ENCODE peak calls at places on chromosomes 3 and 15, in five cellular contexts. X, M, E, F and Q are unnamed samples.

GRCh38 chr3:16308727-16309126 is 43.7 kb downstream of the OXNAD1 start:
- DNase-seq in X (no peak), M (no peak), F (no peak), E (no peak), Q (no peak)

GRCh38 chr15:45027220-45027619 is 4.2 kb downstream of the SORD start:
- DNase-seq in E (no peak), X (no peak), M (no peak), F (no peak), Q (no peak)

GRCh38 chr3:136860541-136860940 is 1.5 kb upstream of the NCK1 start:
- DNase-seq in X (no peak), E (no peak), M (peak), F (no peak), Q (no peak)

GRCh38 chr3:169575381-169575780 is 88.1 kb downstream of the MECOM start:
- DNase-seq in M (no peak), F (no peak), E (no peak), X (no peak), Q (no peak)

GRCh38 chr3:127458698-127459097 is 131.8 kb downstream of the TPRA1 start:
- DNase-seq in F (no peak), X (no peak), M (peak), E (no peak), Q (peak)

GRCh38 chr3:4758957-4759656 is 220.1 kb upstream of the BHLHE40 start:
- DNase-seq in M (no peak), X (no peak), E (no peak), F (no peak), Q (no peak)

GRCh38 chr3:124809039-124809438 is 78.1 kb downstream of the ITGB5 start:
- DNase-seq in E (no peak), F (no peak), X (no peak), M (no peak), Q (no peak)

GRCh38 chr3:188807002-188807401 is 364.8 kb upstream of the TPRG1 start:
- DNase-seq in X (no peak), E (no peak), M (no peak), F (no peak), Q (no peak)

GRCh38 chr15:47188766-47189507 is 528.4 kb upstream of the SEMA6D start:
- DNase-seq in M (peak), E (no peak), X (no peak), F (no peak), Q (no peak)

GRCh38 chr15:86854186-86854585 is 774.5 kb downstream of the AGBL1 start:
- DNase-seq in M (no peak), F (no peak), X (no peak), E (no peak), Q (no peak)

GRCh38 chr3:73520931-73521461 is 103.7 kb downstream of the PDZRN3 start:
- DNase-seq in X (no peak), E (no peak), F (no peak), M (no peak), Q (no peak)

GRCh38 chr15:98596885-98597343 is 51.4 kb upstream of the IGF1R start:
- DNase-seq in M (no peak), X (no peak), E (no peak), F (no peak), Q (no peak)

GRCh38 chr3:15858547-15859506 is 61.0 kb upstream of the ANKRD28 start:
- DNase-seq in E (peak), M (peak), X (peak), F (no peak), Q (peak)

GRCh38 chr15:77631790-77632551 is 741 bp downstream of the LINGO1 start:
- DNase-seq in M (no peak), X (no peak), E (no peak), F (no peak), Q (peak)

GRCh38 chr15:79970921-79971434 is at the start of gene BCL2A1:
- DNase-seq in X (peak), F (no peak), E (no peak), M (no peak), Q (no peak)

GRCh38 chr3:184968115-184968514 is 156.1 kb downstream of the VPS8 start:
- DNase-seq in X (no peak), M (no peak), E (no peak), F (no peak), Q (no peak)

GRCh38 chr3:119362010-119362409 is 67.8 kb downstream of the ARHGAP31 start:
- DNase-seq in M (no peak), F (no peak), X (no peak), E (no peak), Q (no peak)

GRCh38 chr3:55675478-55675877 is 188.4 kb upstream of the WNT5A start:
- DNase-seq in E (no peak), M (no peak), X (peak), F (no peak), Q (no peak)

GRCh38 chr15:80679167-80679804 is 15.8 kb upstream of the ABHD17C start:
- DNase-seq in M (no peak), X (no peak), F (no peak), E (no peak), Q (no peak)

GRCh38 chr15:67121725-67122600 is 56.6 kb downstream of the SMAD3 start:
- DNase-seq in M (no peak), F (no peak), X (no peak), E (no peak), Q (no peak)
- TF ChIP-seq SUZ12 in M (no peak), F (no peak), X (no peak), E (no peak), Q (no peak)

GRCh38 chr15:69661446-69661845 is 208.8 kb downstream of the RPLP1 start:
- DNase-seq in F (no peak), M (no peak), E (no peak), X (no peak), Q (no peak)

GRCh38 chr15:69658401-69658945 is 205.9 kb downstream of the RPLP1 start:
- DNase-seq in E (no peak), M (no peak), X (no peak), F (no peak), Q (no peak)

GRCh38 chr15:69660114-69660513 is 207.5 kb downstream of the RPLP1 start:
- DNase-seq in X (no peak), F (no peak), M (no peak), E (no peak), Q (no peak)

GRCh38 chr15:69660658-69661405 is 208.2 kb downstream of the RPLP1 start:
- DNase-seq in F (no peak), M (no peak), E (no peak), X (no peak), Q (no peak)

GRCh38 chr15:69659454-69660050 is 206.9 kb downstream of the RPLP1 start:
- DNase-seq in M (no peak), E (no peak), F (no peak), X (no peak), Q (no peak)
- TF ChIP-seq SUZ12 in M (no peak), E (no peak), F (no peak), X (no peak), Q (no peak)

DNA sequence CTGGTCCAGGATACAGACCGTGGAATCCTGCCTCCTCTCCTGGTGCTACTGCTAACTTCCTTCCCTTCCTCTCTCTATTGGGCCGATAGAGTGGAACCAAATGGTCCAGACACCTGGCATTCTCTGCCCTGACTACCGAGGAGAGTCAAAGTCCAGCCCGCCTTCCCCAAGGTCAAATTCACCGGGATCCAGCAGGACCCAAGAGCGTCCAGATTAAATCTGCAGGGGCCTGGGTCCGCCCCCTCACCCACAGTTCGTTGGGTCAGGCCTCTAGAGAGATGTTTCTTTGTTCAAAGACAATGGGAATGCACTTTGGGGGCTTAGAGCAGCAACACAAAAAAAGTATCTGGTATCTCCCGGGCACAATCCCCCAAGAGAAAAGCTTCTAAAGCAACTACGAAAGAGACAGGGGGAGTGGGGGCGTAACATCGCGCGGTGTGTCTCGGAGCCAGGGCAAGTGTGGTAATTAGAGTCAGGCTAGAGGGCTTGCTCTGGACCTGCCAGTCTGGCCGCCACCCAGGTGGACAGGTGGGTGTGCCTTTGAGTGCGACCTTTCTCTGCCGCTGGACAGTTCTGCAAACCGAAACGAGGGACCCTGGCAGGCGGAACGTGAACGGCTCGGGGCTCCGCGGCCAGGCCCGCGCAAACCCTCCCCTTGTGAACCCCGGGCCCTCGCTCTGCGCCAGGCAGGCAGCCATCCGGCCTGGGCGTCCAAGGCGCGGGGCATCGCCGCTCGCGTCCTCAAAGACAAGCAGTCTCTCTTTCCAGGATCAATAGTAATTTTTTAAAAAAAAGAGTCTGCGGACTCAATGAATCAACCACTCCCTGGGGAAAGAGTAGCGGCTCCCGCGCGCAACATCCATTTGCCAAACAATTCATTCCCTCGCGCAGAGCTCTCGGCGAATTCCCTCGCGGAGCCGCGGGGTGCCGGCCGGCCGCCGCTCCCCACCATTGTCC is 806 bp downstream of the KLHL25 start:
- DNase-seq in M (no peak), X (no peak), E (peak), F (no peak), Q (peak)
- TF ChIP-seq SUZ12 in M (no peak), X (no peak), E (no peak), F (no peak), Q (no peak)

GRCh38 chr3:71104090-71104489 is 479.4 kb downstream of the FOXP1 start:
- DNase-seq in M (no peak), X (no peak), E (no peak), F (no peak), Q (peak)

GRCh38 chr3:71101581-71101980 is 481.9 kb downstream of the FOXP1 start:
- DNase-seq in M (no peak), E (no peak), F (no peak), X (no peak), Q (no peak)

GRCh38 chr3:71101014-71101413 is 482.5 kb downstream of the FOXP1 start:
- DNase-seq in F (no peak), E (no peak), X (no peak), M (no peak), Q (no peak)

GRCh38 chr3:71103430-71103881 is 480.1 kb downstream of the FOXP1 start:
- DNase-seq in E (peak), M (no peak), F (no peak), X (no peak), Q (no peak)

GRCh38 chr3:71102111-71103039 is 481.2 kb downstream of the FOXP1 start:
- DNase-seq in F (no peak), X (no peak), E (no peak), M (no peak), Q (peak)
- TF ChIP-seq SUZ12 in F (no peak), X (no peak), E (no peak), M (no peak), Q (no peak)

DNA sequence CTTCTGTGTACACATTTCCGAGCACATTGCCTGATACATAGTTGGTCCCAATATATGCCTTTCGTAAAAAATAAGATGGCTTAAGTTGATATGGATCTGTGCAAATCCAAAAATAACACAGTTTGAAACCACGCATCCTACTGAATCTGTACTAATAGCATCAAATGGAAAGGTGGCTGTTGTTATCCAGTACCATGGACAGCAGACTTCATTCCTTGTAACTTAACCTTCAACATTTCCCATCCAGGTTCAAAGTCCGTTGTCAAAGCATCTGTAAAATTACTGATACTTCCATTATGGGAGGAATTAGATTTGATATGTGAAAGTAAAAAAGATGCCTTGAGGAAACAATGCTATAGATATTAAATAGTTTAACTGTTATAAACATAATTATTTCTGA is 65.5 kb upstream of the C3orf49 start:
- DNase-seq in M (no peak), E (peak), X (no peak), F (no peak), Q (peak)
- TF ChIP-seq SUZ12 in M (no peak), E (no peak), X (no peak), F (no peak), Q (no peak)